ENCODE peak calls at places on chromosomes 4 and X, in six cellular contexts. V is ovary, Z is tibial nerve, R is endothelial cell of umbilical vein, I is heart left ventricle, L is spleen. W is an unnamed sample.

GRCh38 chr4:32025840-32026459 is 1305.8 kb downstream of the PCDH7 start:
- DNase-seq in V (no peak), Z (no peak), R (peak; percentile 43), I (no peak), L (no peak), W (no peak)

GRCh38 chr4:99645036-99645435 is 12.6 kb downstream of the C4orf54 start:
- DNase-seq in V (no peak), Z (no peak), R (no peak), I (no peak), L (no peak), W (no peak)

GRCh38 chrX:154890990-154891639 is 5.0 kb downstream of the F8A1 start:
- DNase-seq in V (no peak), Z (no peak), R (no peak), I (no peak), L (no peak), W (no peak)

GRCh38 chr4:152308925-152309324 is 227.0 kb downstream of the FBXW7 start:
- DNase-seq in V (no peak), Z (no peak), R (no peak), I (no peak), L (no peak), W (no peak)

GRCh38 chrX:9646471-9647038 is 119.1 kb downstream of the GPR143 start:
- DNase-seq in V (peak; percentile 61), Z (no peak), R (peak; percentile 10), I (no peak), L (no peak), W (no peak)

GRCh38 chr4:148017801-148018200 is 285.9 kb downstream of the ARHGAP10 start:
- DNase-seq in V (no peak), Z (no peak), R (peak; percentile 96), I (no peak), L (no peak), W (no peak)

GRCh38 chr4:6111354-6111930 is 88.9 kb downstream of the JAKMIP1 start:
- DNase-seq in V (no peak), Z (no peak), R (no peak), I (no peak), L (no peak), W (no peak)

GRCh38 chr4:164293181-164293580 is 460.8 kb upstream of the SMIM31 start:
- DNase-seq in V (no peak), Z (no peak), R (no peak), I (no peak), L (no peak), W (no peak)

GRCh38 chr4:20252656-20253271 is 1.1 kb downstream of the SLIT2 start:
- DNase-seq in V (peak; percentile 53), Z (peak; percentile 20), R (peak; percentile 45), I (peak; percentile 17), L (peak; percentile 75), W (no peak)

GRCh38 chr4:140952709-140953108 is 180.6 kb downstream of the RNF150 start:
- DNase-seq in V (no peak), Z (no peak), R (no peak), I (no peak), L (no peak), W (no peak)

GRCh38 chr4:100421356-100421978 is 96.4 kb downstream of the EMCN start:
- DNase-seq in V (no peak), Z (no peak), R (peak; percentile 73), I (no peak), L (no peak), W (no peak)

GRCh38 chrX:15127010-15127409 is 142.9 kb downstream of the ASB9 start:
- DNase-seq in V (no peak), Z (no peak), R (no peak), I (no peak), L (no peak), W (no peak)

GRCh38 chr4:101200561-101200960 is 146.8 kb downstream of the PPP3CA start:
- DNase-seq in V (no peak), Z (no peak), R (peak; percentile 94), I (no peak), L (no peak), W (no peak)

GRCh38 chr4:128835498-128836222 is 26.2 kb downstream of the JADE1 start:
- DNase-seq in V (peak; percentile 82), Z (no peak), R (no peak), I (peak; percentile 84), L (no peak), W (no peak)

GRCh38 chrX:76971393-76972376 is 475.5 kb upstream of the FGF16 start:
- DNase-seq in V (no peak), Z (no peak), R (no peak), I (no peak), L (no peak), W (no peak)

GRCh38 chrX:15988661-15989603 is 134.3 kb upstream of the AP1S2 start:
- DNase-seq in V (no peak), Z (no peak), R (peak; percentile 74), I (no peak), L (no peak), W (no peak)

GRCh38 chrX:114976321-114976720 is 41.1 kb downstream of the IL13RA2 start:
- DNase-seq in V (no peak), Z (no peak), R (no peak), I (no peak), L (no peak), W (no peak)

GRCh38 chr4:11002961-11003360 is 318.4 kb upstream of the CLNK start:
- DNase-seq in V (no peak), Z (no peak), R (no peak), I (no peak), L (no peak), W (no peak)

GRCh38 chr4:186932631-186933150 is 209.0 kb upstream of the FAT1 start:
- DNase-seq in V (no peak), Z (no peak), R (peak; percentile 69), I (no peak), L (no peak), W (no peak)

GRCh38 chr4:89807441-89808140 is 29.4 kb downstream of the SNCA start:
- DNase-seq in V (no peak), Z (no peak), R (no peak), I (no peak), L (no peak), W (no peak)

GRCh38 chrX:154123241-154124219 is 20.5 kb upstream of the OPN1LW start:
- DNase-seq in V (no peak), Z (no peak), R (peak; percentile 52), I (peak; percentile 31), L (peak; percentile 88), W (no peak)

GRCh38 chrX:55056820-55057690 is 17.8 kb upstream of the PAGE2B start:
- DNase-seq in V (no peak), Z (no peak), R (peak; percentile 81), I (no peak), L (no peak), W (no peak)

GRCh38 chrX:20414781-20415445 is 148.2 kb upstream of the RPS6KA3 start:
- DNase-seq in V (no peak), Z (no peak), R (no peak), I (no peak), L (no peak), W (no peak)

GRCh38 chrX:1852082-1852481 is 237.2 kb downstream of the ASMT start:
- DNase-seq in V (no peak), Z (no peak), R (no peak), I (no peak), L (no peak), W (no peak)

DNA sequence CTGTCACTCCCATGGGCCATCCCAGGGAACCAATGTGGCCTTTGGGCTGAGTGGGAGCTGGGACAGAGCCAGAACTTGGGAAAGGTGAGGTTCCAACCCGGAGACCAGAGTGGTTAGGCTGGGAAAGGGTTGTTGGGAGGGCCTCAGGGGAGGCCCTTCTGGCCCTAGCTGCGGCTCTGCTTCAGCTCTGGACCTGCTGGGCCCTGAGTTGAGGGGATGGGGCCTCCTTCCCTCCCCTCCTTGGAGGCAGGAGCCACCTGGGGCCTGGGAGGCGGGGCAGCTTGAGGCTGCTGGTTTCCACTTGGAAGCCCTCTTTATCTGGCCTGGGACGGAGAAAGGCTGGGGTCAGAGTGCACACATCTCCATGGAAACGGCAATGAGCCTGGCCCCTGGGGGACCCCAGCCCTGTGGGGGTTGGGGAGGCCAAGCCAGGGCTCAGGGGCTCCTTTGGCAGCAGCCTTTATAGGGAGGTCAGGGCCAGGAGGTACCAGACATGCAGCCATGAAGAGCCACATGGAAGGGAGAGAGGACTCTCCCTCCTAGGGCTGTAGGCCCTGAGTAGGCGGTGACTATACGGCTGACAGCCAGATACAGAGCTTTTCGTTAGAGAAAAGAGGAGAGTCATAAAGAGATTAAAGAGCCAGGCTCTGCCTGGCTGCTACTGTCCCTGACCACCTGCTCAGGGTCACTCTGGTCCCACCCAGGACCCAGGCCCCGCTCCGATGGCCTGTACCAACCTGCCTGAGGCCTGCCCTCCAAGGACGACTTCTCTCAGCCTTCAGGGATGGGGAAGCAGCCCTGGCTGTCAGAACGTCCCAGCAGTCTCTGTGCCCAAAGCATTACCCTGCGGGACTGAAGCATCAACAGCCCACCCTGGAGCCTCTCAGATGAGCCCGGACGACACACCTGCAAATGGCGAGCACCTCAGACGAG is 6.9 kb upstream of the NSD2 start:
- DNase-seq in V (no peak), Z (no peak), R (no peak), I (no peak), L (no peak), W (no peak)
- H3K4me1 ChIP-seq in V (no peaks in the 10 kb centered on the region), Z (peaks cover 10% of the 10 kb centered on the region), R (no peaks in the 10 kb centered on the region), I (peaks cover 5% of the 10 kb centered on the region), L (peaks cover 16% of the 10 kb centered on the region), W (peaks cover under 1% of the 10 kb centered on the region)

GRCh38 chrX:23784487-23785301 is 1.7 kb downstream of the SAT1 start:
- DNase-seq in V (no peak), Z (no peak), R (peak; percentile 39), I (no peak), L (no peak), W (no peak)
- TF ChIP-seq POLR2A in V (no peak), Z (no peak), R (peak; percentile 43), I (no peak), L (no peak), W (no peak)

DNA sequence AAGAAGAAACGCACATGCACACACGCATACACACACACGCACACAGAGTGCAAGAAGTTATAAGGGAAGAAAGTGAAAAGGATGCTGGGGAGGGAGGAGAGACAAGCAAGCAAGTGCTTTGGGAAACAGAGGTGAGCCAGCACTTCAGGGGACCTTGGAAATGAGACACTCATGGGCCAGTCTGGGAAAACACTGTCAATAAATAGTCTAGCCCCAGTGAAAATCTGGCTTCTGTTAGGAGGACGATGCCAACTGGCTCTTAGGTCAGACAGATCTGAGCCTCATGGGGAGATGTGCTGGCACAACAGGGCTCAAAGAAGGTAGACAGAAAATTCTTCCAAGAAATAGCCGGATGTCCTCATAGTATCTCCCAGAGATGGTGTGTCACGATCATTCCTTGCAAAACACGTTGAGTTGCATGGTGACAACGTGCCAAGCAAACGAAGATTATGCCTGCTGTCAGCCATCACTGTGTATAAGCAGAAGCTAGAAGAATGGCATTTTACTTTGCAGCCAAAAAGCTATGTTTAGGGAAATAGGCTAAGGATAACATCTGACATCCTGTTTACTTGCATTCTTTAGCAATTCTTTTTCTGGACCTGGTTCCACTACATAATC is 557 bp upstream of the ARHGEF6 start:
- DNase-seq in V (no peak), Z (no peak), R (peak; percentile 5), I (no peak), L (no peak), W (no peak)
- H3K4me3 ChIP-seq in V (peak overlapping the region; percentile 13), Z (peak overlapping the region; percentile 15), R (no peak overlapping the region), I (no peak overlapping the region), L (peak overlapping the region; percentile 44), W (no peak overlapping the region)

DNA sequence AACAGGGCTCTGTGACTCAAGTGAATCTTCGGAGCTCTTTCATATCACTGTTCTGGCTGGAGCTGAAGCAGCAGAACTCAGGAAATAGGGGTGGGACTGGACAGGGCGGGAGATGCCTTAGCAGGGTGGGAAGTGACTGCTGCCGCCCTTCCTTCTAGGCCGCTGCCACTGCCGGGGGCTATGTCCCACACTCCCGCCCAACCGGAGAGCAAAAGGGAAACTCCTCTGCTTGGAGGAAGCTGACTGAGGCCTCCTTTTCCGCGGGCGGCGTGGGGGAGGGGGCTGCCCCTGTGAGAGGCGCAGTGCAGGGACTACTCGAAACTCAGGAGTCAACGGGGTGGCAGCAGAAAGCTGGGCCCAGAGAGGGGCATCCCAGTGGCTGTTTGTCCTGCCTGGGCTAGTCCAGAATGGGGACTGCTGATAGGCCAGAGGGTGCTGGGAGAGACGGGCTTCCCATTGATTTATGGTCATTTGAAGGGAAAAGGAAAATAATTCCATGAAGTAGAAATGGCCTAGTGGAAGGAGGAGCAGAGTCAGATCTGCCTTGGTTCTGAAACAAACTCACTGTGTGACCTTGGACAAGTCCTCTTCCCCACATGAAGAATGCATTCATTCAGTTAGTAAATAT is 36.9 kb downstream of the STARD8 start:
- DNase-seq in V (no peak), Z (peak; percentile 15), R (peak; percentile 60), I (peak; percentile 79), L (peak; percentile 89), W (no peak)
- H3K4me1 ChIP-seq in V (no peaks in the 10 kb centered on the region), Z (peaks cover 5% of the 10 kb centered on the region), R (peaks cover 27% of the 10 kb centered on the region), I (peaks cover 37% of the 10 kb centered on the region), L (peaks cover 21% of the 10 kb centered on the region), W (no peaks in the 10 kb centered on the region)

W was measured in esophagus squamous epithelium.